ENCODE peak calls at places on chromosomes 2 and 18, in nine cellular contexts. K is astrocyte of the spinal cord; B is CD8-positive, alpha-beta memory T cell; H is IMR-90; I is foreskin fibroblast; M is esophagus squamous epithelium; V is endodermal cell; T is GM23338; X is SJSA1. R is an unnamed sample.

GRCh38 chr2:96924775-96925747 is 55.2 kb upstream of the SEMA4C start:
- DNase-seq in M (no peak), B (peak), K (no peak), T (no peak), H (no peak), X (no peak), I (no peak), V (no peak), R (no peak)

GRCh38 chr2:179082697-179083096 is 32.8 kb upstream of the CCDC141 start:
- DNase-seq in H (no peak), B (no peak), K (no peak), X (no peak), V (no peak), T (no peak), M (no peak), I (no peak), R (no peak)

GRCh38 chr18:44625367-44625766 is 55.3 kb upstream of the SETBP1 start:
- DNase-seq in V (peak), I (no peak), T (no peak), X (no peak), K (no peak), B (no peak), H (no peak), M (no peak), R (no peak)

GRCh38 chr2:194291104-194291503 is 1365.9 kb upstream of the SLC39A10 start:
- DNase-seq in K (no peak), M (no peak), T (no peak), X (no peak), H (no peak), V (no peak), I (no peak), B (no peak), R (no peak)

GRCh38 chr2:160062283-160063005 is at the start of gene PLA2R1:
- DNase-seq in X (peak), V (peak), K (peak), B (no peak), T (peak), I (peak), H (peak), M (no peak), R (no peak)

GRCh38 chr2:182616471-182617393 is 99.3 kb upstream of the DNAJC10 start:
- DNase-seq in I (peak), K (peak), H (peak), T (no peak), X (peak), B (no peak), M (no peak), V (no peak), R (no peak)

GRCh38 chr2:54416166-54416798 is 39.8 kb upstream of the SPTBN1 start:
- DNase-seq in H (peak), I (peak), M (no peak), V (no peak), T (no peak), B (no peak), K (peak), X (no peak), R (no peak)

GRCh38 chr2:159891917-159892691 is 94.1 kb upstream of the CD302 start:
- DNase-seq in B (no peak), M (no peak), H (peak), I (peak), K (peak), V (no peak), X (peak), T (peak), R (no peak)

GRCh38 chr2:95700554-95700953 is 108.8 kb downstream of the TRIM43 start:
- DNase-seq in X (no peak), V (no peak), H (no peak), B (no peak), I (no peak), M (no peak), K (no peak), T (no peak), R (no peak)

GRCh38 chr2:177064417-177064816 is 148.2 kb upstream of the HNRNPA3 start:
- DNase-seq in V (peak), H (no peak), T (peak), X (no peak), I (no peak), M (no peak), B (no peak), K (no peak), R (no peak)

GRCh38 chr2:2740238-2740775 is 409.2 kb upstream of the MYT1L start:
- DNase-seq in K (no peak), H (no peak), B (no peak), T (no peak), I (no peak), M (no peak), V (no peak), X (no peak), R (no peak)

GRCh38 chr2:109531221-109531620 is 82.5 kb downstream of the SEPTIN10 start:
- DNase-seq in T (no peak), K (no peak), M (no peak), B (no peak), H (no peak), V (peak), X (no peak), I (no peak), R (no peak)

GRCh38 chr18:28584726-28585125 is 407.8 kb upstream of the CDH2 start:
- DNase-seq in T (peak), I (peak), V (peak), K (peak), M (no peak), H (peak), B (no peak), X (peak), R (no peak)

GRCh38 chr2:16062471-16063250 is 122.3 kb downstream of the MYCN start:
- DNase-seq in H (no peak), I (no peak), V (no peak), X (no peak), B (no peak), T (no peak), K (no peak), M (no peak), R (no peak)

GRCh38 chr2:128986026-128986720 is 667.5 kb upstream of the HS6ST1 start:
- DNase-seq in I (no peak), V (no peak), B (no peak), M (no peak), X (no peak), K (peak), T (no peak), H (no peak), R (no peak)

GRCh38 chr2:128982670-128983069 is 664.0 kb upstream of the HS6ST1 start:
- DNase-seq in H (no peak), T (no peak), M (no peak), I (no peak), K (no peak), B (no peak), X (no peak), V (no peak), R (no peak)

GRCh38 chr2:128984855-128985254 is 666.2 kb upstream of the HS6ST1 start:
- DNase-seq in K (no peak), I (no peak), X (no peak), B (no peak), T (no peak), H (no peak), V (no peak), M (no peak), R (no peak)

GRCh38 chr2:128982001-128982400 is 663.3 kb upstream of the HS6ST1 start:
- DNase-seq in T (no peak), K (no peak), X (no peak), M (no peak), B (no peak), H (no peak), V (no peak), I (no peak), R (no peak)

DNA sequence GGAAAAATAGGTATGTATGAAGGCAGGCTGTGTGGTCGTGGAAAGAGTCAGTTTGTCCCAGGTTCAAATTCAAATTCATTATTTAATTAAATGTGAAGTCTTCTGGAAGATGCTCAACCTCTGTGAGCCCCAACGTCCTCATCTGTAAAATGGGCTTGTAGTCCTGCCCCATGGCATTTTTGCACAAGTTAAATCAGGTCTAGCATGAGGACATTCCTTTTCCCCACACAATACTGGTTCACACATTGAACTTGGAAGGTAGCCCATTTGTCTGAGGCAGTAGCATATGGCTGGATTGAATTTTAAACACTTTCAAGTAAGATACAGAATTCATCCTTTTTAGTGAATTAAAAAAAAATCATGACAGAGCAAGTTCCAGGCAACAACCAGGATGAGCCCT is 665.4 kb upstream of the HS6ST1 start:
- DNase-seq in K (no peak), H (no peak), X (no peak), T (no peak), V (no peak), B (no peak), I (no peak), M (no peak), R (no peak)
- H3K4me3 ChIP-seq in K (no peak), H (no peak), X (no peak), T (no peak), V (no peak), B (no peak), I (no peak), M (no peak), R (no peak)

GRCh38 chr2:197674546-197674945 is 841 bp downstream of the RFTN2 start:
- DNase-seq in K (no peak), M (no peak), V (no peak), I (peak), X (peak), T (no peak), B (no peak), H (peak), R (no peak)
- H3K4me3 ChIP-seq in K (peak), M (peak), V (peak), I (peak), X (peak), T (peak), B (no peak), H (peak), R (no peak)

GRCh38 chr2:236717719-236718118 is 148.1 kb downstream of the ACKR3 start:
- DNase-seq in T (no peak), V (no peak), I (no peak), B (no peak), K (no peak), M (no peak), X (no peak), H (no peak), R (no peak)

GRCh38 chr2:236718207-236718992 is 148.8 kb downstream of the ACKR3 start:
- DNase-seq in X (no peak), V (no peak), T (no peak), H (peak), B (no peak), K (peak), I (no peak), M (no peak), R (no peak)

GRCh38 chr2:236715511-236715961 is 145.9 kb downstream of the ACKR3 start:
- DNase-seq in V (no peak), T (no peak), I (peak), B (no peak), X (peak), M (no peak), H (no peak), K (no peak), R (no peak)

GRCh38 chr2:236715077-236715476 is 145.5 kb downstream of the ACKR3 start:
- DNase-seq in B (no peak), M (no peak), T (no peak), X (peak), I (no peak), H (no peak), K (no peak), V (no peak), R (no peak)

GRCh38 chr2:236717120-236717519 is 147.5 kb downstream of the ACKR3 start:
- DNase-seq in X (no peak), M (no peak), K (no peak), T (no peak), B (no peak), I (no peak), H (no peak), V (no peak), R (no peak)
- H3K4me3 ChIP-seq in X (no peak), M (no peak), K (no peak), T (no peak), B (no peak), I (no peak), H (no peak), V (no peak), R (no peak)

DNA sequence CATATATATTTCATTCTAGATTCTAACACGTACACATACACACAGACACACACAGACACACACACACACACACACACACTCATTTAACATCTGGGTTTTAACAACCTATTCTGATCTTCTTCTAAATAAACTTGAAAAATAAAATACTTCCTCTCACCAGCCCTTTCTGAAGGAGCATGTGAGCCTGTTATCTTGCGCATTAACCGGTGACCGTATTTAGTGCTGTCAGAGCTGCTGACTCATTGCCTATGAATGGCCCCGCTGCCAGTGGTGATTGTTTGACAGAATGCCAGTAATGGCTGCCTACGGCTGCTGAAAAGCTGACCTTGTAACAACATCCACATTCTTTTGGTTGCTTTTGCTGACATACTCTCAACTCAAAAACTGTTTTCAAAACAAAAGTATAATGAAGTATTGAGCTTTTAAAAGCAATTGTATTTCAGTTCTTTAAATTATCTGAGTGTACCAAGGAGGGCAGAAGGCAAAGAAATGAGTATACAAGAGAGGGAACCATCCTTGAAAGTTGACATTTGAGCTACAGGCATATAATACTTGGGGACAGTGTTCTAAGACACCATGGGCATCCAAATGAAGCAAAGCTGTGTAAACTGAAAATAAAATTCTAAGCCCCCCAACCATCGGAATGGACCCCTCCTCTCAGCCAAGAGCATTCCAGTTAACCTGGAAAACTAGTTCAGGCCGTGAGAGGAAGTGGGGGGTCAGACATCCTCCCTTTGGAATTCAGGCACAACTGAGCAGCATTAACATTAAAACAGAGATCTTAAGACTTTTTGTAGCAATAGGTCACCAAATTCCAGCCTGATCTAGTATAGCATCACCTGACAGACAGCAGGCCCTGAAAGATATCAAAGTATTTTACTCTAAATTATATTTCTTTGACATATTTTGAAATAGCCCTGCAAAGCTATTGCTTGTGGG is 50.2 kb upstream of the DTNA start:
- DNase-seq in M (no peak), I (peak), X (peak), T (peak), V (peak), B (no peak), H (peak), K (peak), R (no peak)
- H3K4me3 ChIP-seq in M (no peak), I (no peak), X (no peak), T (peak), V (peak), B (no peak), H (no peak), K (no peak), R (no peak)

DNA sequence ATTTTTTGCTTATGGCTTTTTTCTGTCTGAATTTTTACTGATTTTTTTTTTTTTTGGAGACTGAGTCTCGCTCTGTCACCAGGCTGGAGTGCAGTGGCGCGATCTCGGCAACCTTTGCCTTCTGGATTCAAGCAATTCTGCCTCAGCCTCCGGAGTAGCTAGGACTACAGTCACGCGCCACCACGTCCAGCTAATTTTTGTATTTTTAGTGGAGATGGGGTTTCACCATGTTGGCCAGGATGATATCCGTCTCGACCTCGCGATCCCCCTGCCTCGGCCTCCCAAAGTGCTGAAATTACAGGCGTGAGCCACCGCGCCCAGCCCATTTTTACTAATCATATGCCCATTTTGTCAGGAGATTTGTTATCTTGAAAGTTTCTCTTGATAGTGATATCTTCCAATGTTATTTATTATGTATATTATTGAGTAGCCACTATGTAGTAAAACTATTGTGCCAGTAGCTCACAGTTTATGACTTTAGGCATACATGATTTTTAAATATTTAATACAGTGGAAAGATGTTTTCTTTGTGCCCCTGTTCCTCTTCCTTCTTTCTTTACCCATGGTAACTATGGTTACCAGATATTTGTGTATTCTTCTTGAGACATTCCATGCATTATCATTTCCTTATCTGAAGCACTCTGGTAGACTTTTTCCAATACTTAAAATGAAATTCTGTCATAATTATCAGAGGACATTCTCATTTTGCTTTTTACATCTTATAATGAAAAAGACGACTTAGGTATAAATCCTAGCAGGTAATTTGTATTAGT is 2.1 kb downstream of the HAT1 start:
- DNase-seq in I (no peak), M (no peak), H (no peak), V (no peak), K (no peak), T (no peak), X (no peak), B (no peak), R (no peak)
- H3K4me3 ChIP-seq in I (peak), M (no peak), H (no peak), V (peak), K (no peak), T (no peak), X (no peak), B (no peak), R (no peak)

GRCh38 chr2:190214434-190215194 is 105.0 kb downstream of the HIBCH start:
- DNase-seq in H (no peak), M (no peak), K (peak), I (no peak), X (no peak), V (no peak), B (no peak), T (peak), R (peak)

GRCh38 chr2:190213441-190214335 is 105.9 kb downstream of the HIBCH start:
- DNase-seq in I (no peak), T (no peak), H (no peak), K (peak), B (no peak), M (no peak), V (no peak), X (no peak), R (no peak)

GRCh38 chr2:190207929-190208328 is 111.7 kb downstream of the HIBCH start:
- DNase-seq in X (no peak), H (no peak), B (no peak), T (no peak), V (no peak), I (no peak), M (no peak), K (no peak), R (no peak)

GRCh38 chr2:190209579-190209978 is 110.0 kb downstream of the HIBCH start:
- DNase-seq in V (no peak), M (no peak), B (no peak), X (no peak), K (no peak), I (no peak), H (no peak), T (no peak), R (peak)

GRCh38 chr2:190210471-190210870 is 109.2 kb downstream of the HIBCH start:
- DNase-seq in T (no peak), K (peak), X (no peak), H (peak), V (no peak), B (no peak), I (peak), M (no peak), R (peak)
- H3K4me3 ChIP-seq in T (no peak), K (no peak), X (no peak), H (no peak), V (no peak), B (no peak), I (no peak), M (no peak), R (no peak)

GRCh38 chr2:42328148-42328833 is 32.7 kb downstream of the COX7A2L start:
- DNase-seq in T (peak), K (peak), I (peak), X (peak), B (peak), H (peak), M (no peak), V (no peak), R (no peak)
- H3K4me3 ChIP-seq in T (no peak), K (no peak), I (no peak), X (no peak), B (no peak), H (no peak), M (no peak), V (no peak), R (no peak)

DNA sequence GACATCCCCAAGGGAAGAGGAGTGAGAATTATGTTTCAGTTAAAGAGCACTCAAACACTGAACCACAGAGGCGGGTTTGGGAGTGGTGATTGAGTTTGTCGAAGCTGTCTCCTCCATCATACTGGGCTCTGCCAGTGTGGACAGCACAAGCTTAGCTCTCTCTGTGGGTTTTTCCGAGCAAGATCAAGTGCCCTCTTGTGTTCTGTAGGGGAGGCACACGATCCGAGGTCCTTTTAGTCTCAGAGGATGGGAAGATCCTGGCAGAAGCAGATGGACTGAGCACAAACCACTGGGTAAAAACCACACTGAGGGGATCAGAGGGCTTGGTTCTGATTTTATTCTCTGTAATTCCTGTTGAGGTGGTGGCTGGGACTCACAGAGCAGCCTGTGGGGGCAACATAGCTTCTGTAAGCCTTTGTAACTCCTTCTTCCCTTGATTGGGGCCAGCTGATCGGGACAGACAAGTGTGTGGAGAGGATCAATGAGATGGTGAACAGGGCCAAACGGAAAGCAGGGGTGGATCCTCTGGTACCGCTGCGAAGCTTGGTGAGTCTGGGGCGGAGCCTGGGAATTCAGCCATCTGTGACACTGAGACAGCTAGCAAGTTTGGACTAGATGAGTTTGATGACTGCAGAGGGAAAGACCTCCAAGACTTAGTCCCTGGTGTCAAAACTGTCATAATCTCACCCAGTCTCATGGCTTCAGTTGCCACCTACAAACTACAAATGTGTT is 2.0 kb downstream of the NAGK start:
- DNase-seq in X (no peak), H (peak), I (peak), K (peak), T (peak), B (no peak), M (no peak), V (peak), R (no peak)
- H3K4me3 ChIP-seq in X (no peak), H (no peak), I (peak), K (no peak), T (peak), B (no peak), M (peak), V (peak), R (no peak)